ENCODE peak calls at places on chromosomes 1 and 21, in nine cellular contexts. N is neural progenitor cell, A is colonic mucosa, Q is mammary epithelial cell, G is HCT116, C is HepG2, M is endodermal cell, K is PC-3, D is fibroblast of lung. L is an unnamed sample.
A peak's percentile ranks its signal among the peaks of the same experiment; 100 is the strongest.

GRCh38 chr1:26084091-26084561 is 16.7 kb upstream of the TRIM63 start:
- DNase-seq in N (no peak), A (no peak), Q (no peak), G (no peak), C (no peak), M (no peak), K (no peak), D (no peak), L (no peak)

GRCh38 chr21:42623684-42624083 is 29.7 kb upstream of the PDE9A start:
- DNase-seq in N (no peak), A (no peak), Q (no peak), G (no peak), C (no peak), M (no peak), K (no peak), D (no peak), L (no peak)

GRCh38 chr1:154896811-154897286 is 26.8 kb upstream of the KCNN3 start:
- DNase-seq in N (peak; percentile 14), A (no peak), Q (no peak), G (no peak), C (no peak), M (peak; percentile 30), K (no peak), D (no peak), L (no peak)

GRCh38 chr1:152697701-152698600 is at the start of gene LCE2A:
- DNase-seq in N (no peak), A (no peak), Q (no peak), G (no peak), C (no peak), M (no peak), K (no peak), D (no peak), L (no peak)

GRCh38 chr1:245153081-245153644 is 1.6 kb upstream of the KIF26B start:
- DNase-seq in N (peak; percentile 88), A (peak; percentile 64), Q (peak; percentile 65), G (peak; percentile 60), C (peak; percentile 43), M (peak; percentile 89), K (peak; percentile 82), D (peak; percentile 79), L (peak; percentile 74)

GRCh38 chr1:41795205-41795762 is 123.4 kb downstream of the HIVEP3 start:
- DNase-seq in N (no peak), A (no peak), Q (peak; percentile 43), G (peak; percentile 38), C (no peak), M (no peak), K (peak; percentile 74), D (peak; percentile 79), L (no peak)

GRCh38 chr1:222644649-222645005 is 26.7 kb downstream of the MIA3 start:
- DNase-seq in N (no peak), A (no peak), Q (no peak), G (no peak), C (no peak), M (no peak), K (no peak), D (no peak), L (no peak)

GRCh38 chr1:8712413-8713229 is 104.8 kb downstream of the RERE start:
- DNase-seq in N (peak; percentile 42), A (no peak), Q (peak; percentile 50), G (no peak), C (peak; percentile 87), M (no peak), K (peak; percentile 88), D (peak; percentile 89), L (no peak)

GRCh38 chr1:11283148-11283547 is 10.2 kb downstream of the UBIAD1 start:
- DNase-seq in N (no peak), A (no peak), Q (no peak), G (no peak), C (no peak), M (no peak), K (no peak), D (no peak), L (no peak)

GRCh38 chr1:38735651-38736161 is 123.9 kb downstream of the RRAGC start:
- DNase-seq in N (no peak), A (no peak), Q (peak; percentile 41), G (no peak), C (no peak), M (no peak), K (no peak), D (peak; percentile 21), L (no peak)

GRCh38 chr1:62407398-62408009 is 29.3 kb upstream of the USP1 start:
- DNase-seq in N (peak; percentile 73), A (peak; percentile 31), Q (peak; percentile 44), G (peak; percentile 33), C (peak; percentile 53), M (no peak), K (peak; percentile 78), D (peak; percentile 73), L (peak; percentile 16)

GRCh38 chr1:232280910-232281309 is 349.0 kb downstream of the SIPA1L2 start:
- DNase-seq in N (peak; percentile 68), A (no peak), Q (no peak), G (no peak), C (no peak), M (peak; percentile 88), K (no peak), D (no peak), L (no peak)

GRCh38 chr21:26136686-26137085 is 33.9 kb downstream of the APP start:
- DNase-seq in N (no peak), A (no peak), Q (no peak), G (no peak), C (no peak), M (no peak), K (no peak), D (no peak), L (peak; percentile 10)

GRCh38 chr1:220991959-220992704 is 112.9 kb downstream of the HLX start:
- DNase-seq in N (no peak), A (no peak), Q (no peak), G (no peak), C (no peak), M (no peak), K (no peak), D (peak; percentile 85), L (no peak)
- H3K9ac ChIP-seq in N (no peak overlapping the region), A (no peak overlapping the region), Q (no peak overlapping the region), G (no peak overlapping the region), C (no peak overlapping the region), M (no peak overlapping the region), K (no peak overlapping the region), D (no peak overlapping the region), L (no peak overlapping the region)

DNA sequence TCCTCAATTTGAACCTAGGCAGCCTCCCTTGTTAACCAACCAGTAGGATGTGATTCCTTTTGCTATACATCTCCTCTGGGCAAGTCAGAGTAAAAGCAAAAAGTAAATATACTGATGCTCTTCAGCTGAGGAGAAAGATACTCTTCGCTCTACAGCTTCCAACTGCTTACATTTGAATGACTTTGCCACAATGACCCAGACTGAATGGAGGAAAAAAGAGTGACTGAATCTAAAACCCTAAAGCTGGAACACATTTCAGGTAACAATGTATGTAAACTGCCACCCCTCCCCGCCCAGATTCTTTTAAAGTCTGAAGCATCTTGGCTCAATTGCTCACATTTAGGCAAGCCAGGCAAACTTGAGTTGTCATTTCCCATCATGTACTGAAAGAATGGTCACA is 46.1 kb downstream of the SLC16A1 start:
- DNase-seq in N (no peak), A (no peak), Q (no peak), G (no peak), C (no peak), M (no peak), K (no peak), D (no peak), L (no peak)
- H3K4me3 ChIP-seq in N (no peak overlapping the region), A (no peak overlapping the region), Q (no peak overlapping the region), G (no peak overlapping the region), C (no peak overlapping the region), M (no peak overlapping the region), K (no peak overlapping the region), D (no peak overlapping the region), L (no peak overlapping the region)

GRCh38 chr1:58753431-58753866 is 30.4 kb downstream of the JUN start:
- DNase-seq in N (no peak), A (no peak), Q (no peak), G (no peak), C (peak; percentile 25), M (no peak), K (no peak), D (no peak), L (no peak)

GRCh38 chr1:58754683-58755467 is 29.0 kb downstream of the JUN start:
- DNase-seq in N (no peak), A (no peak), Q (no peak), G (no peak), C (no peak), M (no peak), K (no peak), D (no peak), L (peak; percentile 83)

GRCh38 chr1:58749646-58750045 is 34.2 kb downstream of the JUN start:
- DNase-seq in N (no peak), A (no peak), Q (no peak), G (no peak), C (no peak), M (no peak), K (no peak), D (no peak), L (no peak)

GRCh38 chr1:58755468-58755872 is 28.4 kb downstream of the JUN start:
- DNase-seq in N (no peak), A (peak; percentile 50), Q (peak; percentile 98), G (peak; percentile 70), C (peak; percentile 83), M (no peak), K (peak; percentile 99), D (peak; percentile 99), L (peak; percentile 78)

DNA sequence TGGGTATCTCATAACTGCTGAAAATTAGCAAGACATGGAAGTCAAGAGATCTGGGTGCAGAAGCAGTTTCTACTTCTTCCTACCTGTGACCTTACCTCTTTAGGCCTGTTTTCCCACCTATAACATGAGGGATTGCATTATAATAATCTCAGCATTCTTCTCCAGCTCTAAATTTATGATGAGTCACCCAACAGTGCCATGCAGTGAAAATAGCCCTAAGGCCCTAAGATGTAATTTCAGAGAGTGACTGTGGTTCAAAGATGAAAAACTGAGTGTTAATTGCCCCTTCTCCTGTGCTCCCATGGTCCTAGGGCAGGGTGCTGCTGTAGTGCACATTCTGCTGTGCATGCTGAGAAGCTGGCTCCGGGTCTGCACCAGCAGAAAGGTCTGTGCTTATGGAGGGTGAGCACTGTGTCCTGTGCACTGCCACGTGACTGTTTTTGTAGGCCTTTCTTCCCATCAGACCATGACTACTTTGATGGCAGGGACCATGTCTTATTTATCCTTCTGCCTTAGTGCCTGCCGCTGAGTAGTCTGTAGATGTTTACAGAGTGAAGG is 29.7 kb downstream of the JUN start:
- DNase-seq in N (no peak), A (no peak), Q (peak; percentile 69), G (no peak), C (no peak), M (no peak), K (peak; percentile 57), D (no peak), L (no peak)
- H3K27ac ChIP-seq in N (no peak overlapping the region), A (no peak overlapping the region), Q (peak overlapping the region; percentile 65), G (peak overlapping the region; percentile 28), C (peak overlapping the region; percentile 79), M (no peak overlapping the region), K (peak overlapping the region; percentile 87), D (peak overlapping the region; percentile 55), L (peak overlapping the region; percentile 86)

DNA sequence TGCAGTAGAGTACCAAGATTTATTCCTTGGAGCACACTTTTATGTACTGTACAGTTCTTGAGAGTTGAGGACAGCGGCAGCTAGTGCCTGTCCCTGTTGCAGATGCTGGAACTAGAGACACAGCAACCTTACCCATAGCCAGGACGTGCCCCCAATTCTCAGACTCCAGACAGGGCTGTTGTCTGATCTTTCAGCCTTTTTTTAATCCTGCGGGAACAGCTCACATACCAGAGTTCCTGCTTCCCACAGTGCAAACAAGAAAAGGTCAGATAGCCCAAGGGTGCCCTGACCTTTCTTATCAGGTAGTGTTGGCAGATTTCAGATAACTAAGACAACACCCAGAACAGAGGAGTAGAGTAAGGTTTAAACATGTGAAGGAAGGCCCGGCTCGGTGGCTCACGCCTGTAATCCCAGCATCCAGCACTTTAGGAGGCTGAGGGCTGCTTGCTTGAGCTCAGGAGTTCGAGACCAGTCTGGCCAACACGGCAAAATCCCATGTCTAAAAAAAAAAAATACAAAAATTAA is 78.5 kb downstream of the DOP1B start:
- DNase-seq in N (peak; percentile 41), A (peak; percentile 28), Q (no peak), G (no peak), C (peak; percentile 95), M (peak; percentile 70), K (no peak), D (no peak), L (no peak)
- H3K9ac ChIP-seq in N (no peak overlapping the region), A (no peak overlapping the region), Q (no peak overlapping the region), G (no peak overlapping the region), C (no peak overlapping the region), M (no peak overlapping the region), K (no peak overlapping the region), D (no peak overlapping the region), L (no peak overlapping the region)

L was measured in DND-41.